ENCODE peak calls at places on chromosomes 4 and X, in nine cellular contexts. One of them, this sample, is unnamed.

GRCh38 chrX:44400588-44400987 is 57.1 kb upstream of the EFHC2 start:
- DNase-seq in HepG2: no peak
- DNase-seq in GM12878: no peak
- DNase-seq in GM23338: no peak
- DNase-seq in K562: no peak
- DNase-seq in A549: peak
- DNase-seq in HCT116: peak
- DNase-seq in Panc1: peak
- DNase-seq in SK-N-SH: no peak
- DNase-seq in this sample: no peak

GRCh38 chr4:163448541-163449203 is 24.9 kb downstream of the TKTL2 start:
- DNase-seq in Panc1: no peak
- DNase-seq in HCT116: no peak
- DNase-seq in SK-N-SH: no peak
- DNase-seq in K562: no peak
- DNase-seq in A549: no peak
- DNase-seq in GM12878: no peak
- DNase-seq in HepG2: no peak
- DNase-seq in GM23338: no peak
- DNase-seq in this sample: no peak

GRCh38 chr4:101191302-101192098 is 155.8 kb downstream of the PPP3CA start:
- DNase-seq in GM12878: no peak
- DNase-seq in A549: peak
- DNase-seq in HCT116: no peak
- DNase-seq in GM23338: peak
- DNase-seq in SK-N-SH: peak
- DNase-seq in Panc1: no peak
- DNase-seq in K562: no peak
- DNase-seq in HepG2: no peak
- DNase-seq in this sample: no peak

GRCh38 chrX:68693481-68694410 is 46.3 kb downstream of the STARD8 start:
- DNase-seq in A549: no peak
- DNase-seq in HepG2: no peak
- DNase-seq in GM12878: no peak
- DNase-seq in SK-N-SH: peak
- DNase-seq in K562: peak
- DNase-seq in Panc1: no peak
- DNase-seq in GM23338: peak
- DNase-seq in HCT116: no peak
- DNase-seq in this sample: no peak

GRCh38 chr4:123924536-123924935 is 527.9 kb downstream of the SPRY1 start:
- DNase-seq in HCT116: no peak
- DNase-seq in GM23338: no peak
- DNase-seq in A549: no peak
- DNase-seq in HepG2: no peak
- DNase-seq in K562: no peak
- DNase-seq in SK-N-SH: no peak
- DNase-seq in Panc1: no peak
- DNase-seq in GM12878: no peak
- DNase-seq in this sample: no peak

GRCh38 chrX:69062493-69062892 is 102.8 kb downstream of the PJA1 start:
- DNase-seq in K562: no peak
- DNase-seq in A549: no peak
- DNase-seq in GM12878: no peak
- DNase-seq in HepG2: no peak
- DNase-seq in Panc1: no peak
- DNase-seq in HCT116: no peak
- DNase-seq in GM23338: no peak
- DNase-seq in SK-N-SH: no peak
- DNase-seq in this sample: no peak

GRCh38 chr4:107994894-107995293 is 5.2 kb downstream of the HADH start:
- DNase-seq in Panc1: no peak
- DNase-seq in K562: no peak
- DNase-seq in HepG2: no peak
- DNase-seq in GM23338: no peak
- DNase-seq in A549: no peak
- DNase-seq in HCT116: no peak
- DNase-seq in SK-N-SH: no peak
- DNase-seq in GM12878: no peak
- DNase-seq in this sample: no peak

GRCh38 chr4:181281451-181281850 is 961.8 kb upstream of the TENM3 start:
- DNase-seq in SK-N-SH: no peak
- DNase-seq in Panc1: no peak
- DNase-seq in GM12878: no peak
- DNase-seq in HepG2: no peak
- DNase-seq in HCT116: no peak
- DNase-seq in K562: no peak
- DNase-seq in GM23338: no peak
- DNase-seq in A549: no peak
- DNase-seq in this sample: no peak

DNA sequence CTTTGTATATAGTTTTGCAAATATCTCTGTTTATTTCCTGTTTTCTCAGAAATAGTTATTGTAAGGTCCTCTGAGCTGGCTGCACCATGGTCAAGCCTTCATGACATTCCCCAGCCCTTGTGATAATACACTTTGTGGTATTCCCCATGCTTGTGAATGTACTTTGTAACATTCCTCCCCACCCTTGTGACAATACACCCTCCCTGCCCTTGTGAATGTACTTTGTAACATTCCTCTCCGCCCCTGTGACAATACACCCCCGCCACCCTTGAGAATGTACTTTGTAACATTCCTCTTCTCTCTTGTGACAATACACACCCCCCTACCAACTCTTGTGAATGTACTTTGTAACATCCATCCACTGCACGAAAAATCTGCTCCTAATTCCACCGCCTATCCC is 530.7 kb downstream of the CENPC start:
- DNase-seq in GM12878: no peak
- DNase-seq in A549: peak
- DNase-seq in K562: no peak
- DNase-seq in SK-N-SH: no peak
- DNase-seq in GM23338: peak
- DNase-seq in Panc1: no peak
- DNase-seq in HCT116: no peak
- DNase-seq in HepG2: peak
- DNase-seq in this sample: no peak
- TF ChIP-seq REST in GM12878: no peak
- TF ChIP-seq REST in A549: no peak
- TF ChIP-seq REST in K562: no peak
- TF ChIP-seq REST in SK-N-SH: no peak
- TF ChIP-seq REST in GM23338: no peak
- TF ChIP-seq REST in Panc1: no peak
- TF ChIP-seq REST in HCT116: no peak
- TF ChIP-seq REST in HepG2: no peak
- TF ChIP-seq REST in this sample: no peak

GRCh38 chr4:1503583-1504471 is 97.6 kb upstream of the NKX1-1 start:
- DNase-seq in GM12878: no peak
- DNase-seq in Panc1: no peak
- DNase-seq in K562: peak
- DNase-seq in SK-N-SH: peak
- DNase-seq in GM23338: no peak
- DNase-seq in HCT116: no peak
- DNase-seq in A549: peak
- DNase-seq in HepG2: no peak
- DNase-seq in this sample: no peak
- TF ChIP-seq REST in GM12878: no peak
- TF ChIP-seq REST in Panc1: no peak
- TF ChIP-seq REST in K562: no peak
- TF ChIP-seq REST in SK-N-SH: no peak
- TF ChIP-seq REST in GM23338: no peak
- TF ChIP-seq REST in HCT116: no peak
- TF ChIP-seq REST in A549: no peak
- TF ChIP-seq REST in HepG2: no peak
- TF ChIP-seq REST in this sample: no peak

DNA sequence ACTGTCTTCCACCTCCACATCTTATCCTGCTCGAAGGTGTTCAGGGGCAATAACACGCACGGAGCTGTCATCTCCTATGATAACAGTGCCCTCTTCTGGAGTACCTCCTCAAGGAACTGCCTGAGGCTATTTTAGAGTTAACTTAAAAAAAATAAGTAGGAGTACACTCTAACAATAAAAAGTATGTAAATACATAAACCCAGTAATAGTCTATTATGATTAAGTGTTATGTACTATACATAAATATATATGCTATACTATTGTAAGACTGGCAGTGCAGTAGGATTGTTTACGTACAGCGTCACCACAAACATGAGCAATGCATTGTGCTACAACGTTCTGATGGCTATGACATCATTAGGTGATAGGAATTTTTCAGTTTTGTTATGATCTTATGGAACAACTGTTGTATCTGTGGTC is 34.5 kb upstream of the TLR2 start:
- DNase-seq in Panc1: no peak
- DNase-seq in HepG2: peak
- DNase-seq in SK-N-SH: no peak
- DNase-seq in GM23338: peak
- DNase-seq in A549: peak
- DNase-seq in K562: no peak
- DNase-seq in GM12878: no peak
- DNase-seq in HCT116: peak
- DNase-seq in this sample: no peak
- TF ChIP-seq REST in Panc1: no peak
- TF ChIP-seq REST in HepG2: no peak
- TF ChIP-seq REST in SK-N-SH: no peak
- TF ChIP-seq REST in GM23338: no peak
- TF ChIP-seq REST in A549: no peak
- TF ChIP-seq REST in K562: no peak
- TF ChIP-seq REST in GM12878: no peak
- TF ChIP-seq REST in HCT116: no peak
- TF ChIP-seq REST in this sample: no peak

DNA sequence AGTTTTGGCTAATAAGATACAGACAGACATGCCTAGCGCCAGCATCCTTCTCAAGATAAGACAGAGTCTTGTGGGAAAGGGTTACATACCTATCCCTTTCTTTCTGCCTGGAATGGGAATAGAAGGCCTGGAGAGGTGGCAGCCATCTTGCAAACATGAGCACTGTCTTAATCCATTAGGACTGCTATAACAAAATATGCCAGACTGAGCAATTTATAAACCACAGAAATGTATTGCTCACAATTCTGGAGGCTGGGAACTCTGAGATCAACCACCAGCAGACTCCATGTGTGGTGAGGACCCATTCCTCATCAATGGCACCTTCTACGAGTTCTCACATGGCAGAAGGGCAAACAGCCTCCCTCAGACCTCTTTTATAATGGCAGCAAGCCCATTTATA is 26.5 kb upstream of the NEIL3 start:
- DNase-seq in K562: no peak
- DNase-seq in GM12878: no peak
- DNase-seq in SK-N-SH: no peak
- DNase-seq in A549: no peak
- DNase-seq in HepG2: no peak
- DNase-seq in Panc1: no peak
- DNase-seq in HCT116: no peak
- DNase-seq in GM23338: no peak
- DNase-seq in this sample: no peak
- TF ChIP-seq REST in K562: no peak
- TF ChIP-seq REST in GM12878: no peak
- TF ChIP-seq REST in SK-N-SH: peak
- TF ChIP-seq REST in A549: no peak
- TF ChIP-seq REST in HepG2: no peak
- TF ChIP-seq REST in Panc1: no peak
- TF ChIP-seq REST in HCT116: no peak
- TF ChIP-seq REST in GM23338: no peak
- TF ChIP-seq REST in this sample: no peak

GRCh38 chr4:186159613-186160012 is 31.8 kb upstream of the CYP4V2 start:
- DNase-seq in HCT116: no peak
- DNase-seq in Panc1: no peak
- DNase-seq in SK-N-SH: no peak
- DNase-seq in HepG2: no peak
- DNase-seq in A549: no peak
- DNase-seq in GM23338: peak
- DNase-seq in GM12878: no peak
- DNase-seq in K562: no peak
- DNase-seq in this sample: no peak
- TF ChIP-seq REST in HCT116: no peak
- TF ChIP-seq REST in Panc1: no peak
- TF ChIP-seq REST in SK-N-SH: no peak
- TF ChIP-seq REST in HepG2: no peak
- TF ChIP-seq REST in A549: no peak
- TF ChIP-seq REST in GM23338: no peak
- TF ChIP-seq REST in GM12878: no peak
- TF ChIP-seq REST in K562: no peak
- TF ChIP-seq REST in this sample: no peak